ENCODE peak calls at places on chromosomes 16 and 17, in seven cellular contexts. N is NCI-H1048; C is activated effector memory CD4-positive, alpha-beta T cell treated with anti-CD3 and anti-CD28 coated beads, Interleukin-2, amount 50 U/mL, for 16 hours; V is mucosa of descending colon; J is T-helper 9 cell; T is activated T-helper 1 cell treated with Interleukin-2 at 50 U/mL for 16 hours; P is adrenal gland. H is an unnamed sample.

GRCh38 chr17:80111702-80112470 is 10.5 kb downstream of the GAA start:
- DNase-seq in N (no peak), C (peak), V (no peak), J (no peak), T (no peak), P (peak), H (no peak)

GRCh38 chr17:47961406-47961805 is 3.7 kb upstream of the PRR15L start:
- DNase-seq in N (no peak), C (no peak), V (no peak), J (no peak), T (no peak), P (no peak), H (no peak)

GRCh38 chr17:50502643-50502990 is 5.6 kb upstream of the MYCBPAP start:
- DNase-seq in N (no peak), C (no peak), V (peak), J (no peak), T (no peak), P (no peak), H (no peak)

GRCh38 chr16:5903153-5903552 is 805.6 kb upstream of the EEF2KMT start:
- DNase-seq in N (no peak), C (no peak), V (no peak), J (no peak), T (no peak), P (no peak), H (no peak)

GRCh38 chr16:4426021-4426684 is 485 bp downstream of the DNAJA3 start:
- DNase-seq in N (no peak), C (no peak), V (peak), J (no peak), T (no peak), P (no peak), H (no peak)

GRCh38 chr17:29352146-29352545 is 38.0 kb upstream of the TAOK1 start:
- DNase-seq in N (no peak), C (no peak), V (no peak), J (no peak), T (no peak), P (no peak), H (no peak)

GRCh38 chr17:75820411-75821080 is 23.7 kb downstream of the UNC13D start:
- DNase-seq in N (no peak), C (no peak), V (no peak), J (no peak), T (no peak), P (no peak), H (peak)

GRCh38 chr17:36824678-36825091 is 112.6 kb upstream of the LHX1 start:
- DNase-seq in N (no peak), C (no peak), V (no peak), J (no peak), T (no peak), P (no peak), H (no peak)

GRCh38 chr17:13593757-13594156 is 8.0 kb downstream of the HS3ST3A1 start:
- DNase-seq in N (no peak), C (no peak), V (no peak), J (no peak), T (no peak), P (no peak), H (no peak)

GRCh38 chr17:6473128-6473767 is 29.0 kb downstream of the PIMREG start:
- DNase-seq in N (no peak), C (peak), V (peak), J (peak), T (peak), P (peak), H (peak)

GRCh38 chr16:85400305-85401205 is 212.6 kb upstream of the GSE1 start:
- DNase-seq in N (no peak), C (peak), V (peak), J (no peak), T (no peak), P (no peak), H (peak)

GRCh38 chr17:47720754-47721533 is 12.1 kb upstream of the TBX21 start:
- DNase-seq in N (no peak), C (peak), V (no peak), J (peak), T (peak), P (peak), H (no peak)

GRCh38 chr17:38469875-38470274 is 41.6 kb downstream of the ARHGAP23 start:
- DNase-seq in N (no peak), C (no peak), V (no peak), J (no peak), T (no peak), P (no peak), H (no peak)

GRCh38 chr17:65515959-65516948 is 45.2 kb downstream of the AXIN2 start:
- DNase-seq in N (no peak), C (no peak), V (no peak), J (no peak), T (no peak), P (no peak), H (no peak)

GRCh38 chr17:28370035-28370743 is at the start of gene VTN:
- DNase-seq in N (no peak), C (no peak), V (no peak), J (no peak), T (no peak), P (peak), H (peak)

GRCh38 chr17:34059423-34060220 is 195.5 kb upstream of the CCL2 start:
- DNase-seq in N (no peak), C (no peak), V (no peak), J (no peak), T (no peak), P (no peak), H (no peak)

GRCh38 chr16:87765473-87765775 is 362 bp downstream of the KLHDC4 start:
- DNase-seq in N (no peak), C (peak), V (no peak), J (peak), T (peak), P (no peak), H (no peak)

GRCh38 chr16:78479723-78480122 is 380.3 kb downstream of the WWOX start:
- DNase-seq in N (no peak), C (no peak), V (no peak), J (no peak), T (no peak), P (no peak), H (no peak)

GRCh38 chr16:56244612-56245011 is 53.3 kb downstream of the GNAO1 start:
- DNase-seq in N (no peak), C (no peak), V (no peak), J (no peak), T (no peak), P (no peak), H (no peak)

GRCh38 chr17:75102385-75102821 is 7.4 kb upstream of the ARMC7 start:
- DNase-seq in N (no peak), C (no peak), V (no peak), J (no peak), T (no peak), P (no peak), H (no peak)

GRCh38 chr16:82630688-82631087 is 3.9 kb downstream of the CDH13 start:
- DNase-seq in N (no peak), C (no peak), V (no peak), J (no peak), T (no peak), P (no peak), H (no peak)